ENCODE peak calls at places on chromosome 18, in ten cellular contexts. D is HFFc6; X is stimulated activated CD8-positive, alpha-beta memory T cell treated with anti-CD3 and anti-CD28 coated beads, Interleukin-4, amount 100 ng/mL, for 1 hour; C is NCI-H748 treated with DMSO at 0.1 percent for 48 hours; Y is sigmoid colon; H is MG63; W is ACHN; L is AG04450; N is brain microvascular endothelial cell; F is A673. G is an unnamed sample.

GRCh38 chr18:77305676-77306075 is 56.0 kb downstream of the GALR1 start:
- DNase-seq in X (no peak), H (no peak), F (no peak), C (no peak), W (no peak), D (no peak), N (no peak), L (no peak), Y (no peak), G (no peak)

GRCh38 chr18:70450658-70451253 is 161.9 kb downstream of the SOCS6 start:
- DNase-seq in N (no peak), D (no peak), Y (no peak), W (peak; percentile 18), C (no peak), X (no peak), H (no peak), L (no peak), F (peak; percentile 48), G (peak; percentile 38)

GRCh38 chr18:31046916-31047315 is 4.4 kb upstream of the DSC3 start:
- DNase-seq in W (no peak), N (no peak), X (no peak), F (no peak), D (no peak), Y (no peak), L (no peak), C (no peak), H (no peak), G (no peak)

GRCh38 chr18:25825066-25825465 is 265.3 kb downstream of the SS18 start:
- DNase-seq in C (no peak), H (no peak), F (no peak), W (no peak), L (no peak), Y (no peak), X (no peak), N (no peak), D (no peak), G (no peak)

GRCh38 chr18:75223687-75224347 is 13.2 kb downstream of the TSHZ1 start:
- DNase-seq in X (no peak), H (no peak), C (no peak), F (no peak), L (no peak), W (peak; percentile 37), D (no peak), N (no peak), Y (no peak), G (no peak)

GRCh38 chr18:11719050-11719449 is 30.0 kb downstream of the GNAL start:
- DNase-seq in W (no peak), C (no peak), Y (no peak), N (no peak), F (no peak), X (no peak), H (no peak), L (no peak), D (no peak), G (no peak)

GRCh38 chr18:74370163-74370562 is 54.5 kb downstream of the C18orf63 start:
- DNase-seq in W (no peak), X (no peak), H (no peak), N (no peak), L (no peak), C (no peak), D (no peak), Y (no peak), F (no peak), G (no peak)

GRCh38 chr18:21490745-21491144 is 109.8 kb downstream of the ESCO1 start:
- DNase-seq in C (no peak), X (no peak), Y (no peak), D (no peak), H (no peak), N (no peak), F (no peak), W (no peak), L (no peak), G (no peak)

GRCh38 chr18:51235011-51235789 is 37.7 kb upstream of the MEX3C start:
- DNase-seq in C (no peak), F (peak; percentile 98), Y (no peak), X (no peak), L (no peak), D (no peak), H (peak; percentile 6), N (peak; percentile 69), W (peak; percentile 41), G (peak; percentile 35)

GRCh38 chr18:48887905-48888531 is 62.7 kb downstream of the SMAD7 start:
- DNase-seq in W (no peak), X (no peak), H (no peak), D (no peak), F (no peak), L (no peak), C (no peak), N (no peak), Y (peak; percentile 40), G (no peak)

GRCh38 chr18:49742563-49743295 is 70.6 kb downstream of the ACAA2 start:
- DNase-seq in Y (no peak), L (no peak), C (no peak), X (no peak), N (no peak), W (no peak), H (no peak), F (no peak), D (no peak), G (no peak)

GRCh38 chr18:61998957-61999356 is 106.2 kb upstream of the RNF152 start:
- DNase-seq in D (peak; percentile 92), L (peak; percentile 69), W (no peak), X (no peak), C (no peak), H (no peak), N (peak; percentile 68), Y (no peak), F (peak; percentile 87), G (peak; percentile 13)

GRCh38 chr18:37476182-37476581 is 89.4 kb downstream of the CELF4 start:
- DNase-seq in Y (no peak), H (peak; percentile 23), F (peak; percentile 62), W (peak; percentile 41), N (peak; percentile 2), X (no peak), D (peak; percentile 21), C (no peak), L (no peak), G (peak; percentile 51)

GRCh38 chr18:79439201-79440023 is 43.7 kb downstream of the NFATC1 start:
- DNase-seq in W (no peak), H (peak; percentile 26), Y (no peak), D (peak; percentile 11), L (no peak), F (no peak), X (no peak), C (no peak), N (no peak), G (no peak)

GRCh38 chr18:51397347-51397962 is 200.0 kb upstream of the MEX3C start:
- DNase-seq in Y (no peak), H (no peak), X (no peak), N (no peak), C (no peak), D (no peak), F (no peak), W (no peak), L (no peak), G (no peak)

GRCh38 chr18:23684515-23685197 is 4.6 kb upstream of the LAMA3 start:
- DNase-seq in X (no peak), W (peak; percentile 59), L (no peak), C (no peak), Y (no peak), H (peak; percentile 39), D (peak; percentile 42), N (peak; percentile 81), F (no peak), G (no peak)

GRCh38 chr18:3604626-3605408 is 154.8 kb downstream of the TGIF1 start:
- DNase-seq in Y (peak; percentile 63), N (peak; percentile 85), F (peak; percentile 61), D (peak; percentile 93), L (peak; percentile 90), X (no peak), W (peak; percentile 84), C (no peak), H (no peak), G (peak; percentile 69)

GRCh38 chr18:36672437-36673344 is 156.1 kb downstream of the TPGS2 start:
- DNase-seq in Y (no peak), X (no peak), H (no peak), F (peak; percentile 6), N (peak; percentile 18), W (no peak), D (peak; percentile 42), C (peak; percentile 71), L (no peak), G (peak; percentile 13)

GRCh38 chr18:77749189-77749588 is 499.5 kb downstream of the GALR1 start:
- DNase-seq in W (peak; percentile 8), H (no peak), N (no peak), X (no peak), C (no peak), F (peak; percentile 4), L (no peak), D (no peak), Y (no peak), G (peak; percentile 34)

GRCh38 chr18:12307251-12307736 is 747 bp upstream of the TUBB6 start:
- DNase-seq in W (no peak), Y (peak; percentile 86), D (peak; percentile 69), N (peak; percentile 60), X (no peak), L (no peak), C (no peak), H (peak; percentile 68), F (peak; percentile 53), G (no peak)

GRCh38 chr18:10822457-10822856 is 296.6 kb downstream of the NAPG start:
- DNase-seq in N (no peak), H (no peak), W (no peak), Y (no peak), L (no peak), X (no peak), F (peak; percentile 95), D (no peak), C (no peak), G (no peak)

GRCh38 chr18:59848002-59848401 is 51.8 kb upstream of the PMAIP1 start:
- DNase-seq in C (peak; percentile 23), W (no peak), H (no peak), L (no peak), Y (no peak), F (no peak), X (no peak), D (no peak), N (no peak), G (no peak)

GRCh38 chr18:4987452-4988405 is 209.3 kb downstream of the AKAIN1 start:
- DNase-seq in X (no peak), C (no peak), D (no peak), Y (no peak), H (no peak), F (no peak), N (no peak), L (no peak), W (no peak), G (no peak)

GRCh38 chr18:42437646-42438045 is 482.6 kb downstream of the PIK3C3 start:
- DNase-seq in C (no peak), W (no peak), Y (no peak), L (no peak), X (no peak), H (peak; percentile 83), N (peak; percentile 22), D (no peak), F (no peak), G (peak; percentile 3)

GRCh38 chr18:48828713-48829442 is 121.9 kb downstream of the SMAD7 start:
- DNase-seq in F (peak; percentile 49), D (no peak), H (no peak), N (no peak), Y (peak; percentile 67), L (no peak), C (no peak), X (no peak), W (no peak), G (no peak)

GRCh38 chr18:68104036-68104435 is 587.5 kb upstream of the DSEL start:
- DNase-seq in F (no peak), C (no peak), Y (no peak), D (no peak), L (no peak), N (peak; percentile 12), W (no peak), X (no peak), H (no peak), G (no peak)

GRCh38 chr18:79575891-79576685 is 103.5 kb upstream of the CTDP1 start:
- DNase-seq in N (peak; percentile 26), L (peak; percentile 77), D (no peak), W (no peak), C (peak; percentile 42), X (no peak), Y (peak; percentile 74), H (no peak), F (no peak), G (no peak)

GRCh38 chr18:51491678-51492372 is 294.3 kb upstream of the MEX3C start:
- DNase-seq in F (no peak), N (no peak), C (no peak), H (no peak), X (no peak), W (no peak), L (no peak), Y (no peak), D (no peak), G (no peak)

G was measured in SK-MEL-5.